ENCODE peak calls at places on chromosomes 2 and 18, in nine cellular contexts. D is keratinocyte, Y is cardiac muscle cell, O is fibroblast of lung, Q is adrenal gland, C is neural progenitor cell, T is astrocyte, K is spleen, S is sigmoid colon. V is an unnamed sample. For H3K4me1, the result is how much of the 10 kb centered on the place peaks cover.

GRCh38 chr18:23618862-23619387 is 32.6 kb upstream of the NPC1 start:
- DNase-seq in D (no peak), Y (peak), O (no peak), Q (peak), C (peak), T (no peak), K (peak), S (peak), V (no peak)

GRCh38 chr2:199977984-199978415 is 22.6 kb downstream of the MAIP1 start:
- DNase-seq in D (no peak), Y (no peak), O (peak), Q (no peak), C (no peak), T (peak), K (no peak), S (no peak), V (no peak)

GRCh38 chr2:126220336-126220735 is 435.6 kb upstream of the GYPC start:
- DNase-seq in D (no peak), Y (no peak), O (peak), Q (no peak), C (no peak), T (no peak), K (no peak), S (no peak), V (no peak)

GRCh38 chr18:78610646-78611045 is 369.0 kb upstream of the SALL3 start:
- DNase-seq in D (no peak), Y (no peak), O (no peak), Q (no peak), C (no peak), T (no peak), K (peak), S (no peak), V (no peak)

GRCh38 chr2:11680181-11680900 is 10.3 kb upstream of the NTSR2 start:
- DNase-seq in D (no peak), Y (peak), O (no peak), Q (peak), C (no peak), T (no peak), K (peak), S (peak), V (peak)

GRCh38 chr2:10225291-10226031 is 77.2 kb upstream of the HPCAL1 start:
- DNase-seq in D (no peak), Y (no peak), O (no peak), Q (no peak), C (peak), T (no peak), K (peak), S (peak), V (no peak)

GRCh38 chr2:207241198-207241597 is 75.5 kb upstream of the KLF7 start:
- DNase-seq in D (no peak), Y (no peak), O (peak), Q (no peak), C (no peak), T (peak), K (no peak), S (no peak), V (no peak)

GRCh38 chr2:152546230-152546837 is 170.9 kb downstream of the PRPF40A start:
- DNase-seq in D (no peak), Y (no peak), O (peak), Q (no peak), C (no peak), T (peak), K (no peak), S (no peak), V (no peak)

GRCh38 chr2:73822276-73822675 is 6.5 kb upstream of the STAMBP start:
- DNase-seq in D (no peak), Y (no peak), O (no peak), Q (no peak), C (no peak), T (no peak), K (no peak), S (no peak), V (no peak)

GRCh38 chr18:51149605-51150429 is 47.7 kb downstream of the MEX3C start:
- DNase-seq in D (no peak), Y (no peak), O (peak), Q (peak), C (no peak), T (peak), K (no peak), S (no peak), V (no peak)

GRCh38 chr2:136175868-136176267 is 57.9 kb upstream of the CXCR4 start:
- DNase-seq in D (no peak), Y (no peak), O (no peak), Q (no peak), C (no peak), T (no peak), K (no peak), S (no peak), V (no peak)

GRCh38 chr2:238969857-238970256 is 122.0 kb downstream of the TWIST2 start:
- DNase-seq in D (no peak), Y (no peak), O (no peak), Q (no peak), C (no peak), T (no peak), K (no peak), S (no peak), V (peak)

GRCh38 chr2:196610796-196611195 is 28.7 kb upstream of the CCDC150 start:
- DNase-seq in D (no peak), Y (no peak), O (peak), Q (no peak), C (no peak), T (peak), K (no peak), S (no peak), V (no peak)

GRCh38 chr2:54665436-54665856 is 58.0 kb upstream of the EML6 start:
- DNase-seq in D (no peak), Y (peak), O (peak), Q (peak), C (peak), T (no peak), K (no peak), S (no peak), V (no peak)

GRCh38 chr2:205511221-205511620 is 171.1 kb upstream of the NRP2 start:
- DNase-seq in D (no peak), Y (no peak), O (peak), Q (no peak), C (no peak), T (peak), K (no peak), S (no peak), V (no peak)

GRCh38 chr2:46142546-46143329 is 154.5 kb upstream of the EPAS1 start:
- DNase-seq in D (no peak), Y (no peak), O (no peak), Q (no peak), C (no peak), T (no peak), K (no peak), S (peak), V (no peak)

GRCh38 chr2:192551760-192552159 is 357.0 kb upstream of the TMEFF2 start:
- DNase-seq in D (no peak), Y (no peak), O (no peak), Q (no peak), C (peak), T (no peak), K (no peak), S (no peak), V (no peak)

GRCh38 chr2:36530178-36530982 is 67.6 kb downstream of the FEZ2 start:
- DNase-seq in D (no peak), Y (no peak), O (peak), Q (no peak), C (no peak), T (peak), K (no peak), S (no peak), V (no peak)

GRCh38 chr2:235206980-235207579 is 255.3 kb downstream of the SH3BP4 start:
- DNase-seq in D (no peak), Y (no peak), O (no peak), Q (no peak), C (no peak), T (no peak), K (no peak), S (no peak), V (no peak)

GRCh38 chr2:227862741-227863588 is 8.5 kb upstream of the DAW1 start:
- DNase-seq in D (peak), Y (no peak), O (peak), Q (no peak), C (no peak), T (peak), K (no peak), S (no peak), V (no peak)

GRCh38 chr2:10223932-10224720 is 78.6 kb upstream of the HPCAL1 start:
- DNase-seq in D (no peak), Y (no peak), O (no peak), Q (no peak), C (peak), T (no peak), K (peak), S (no peak), V (peak)

GRCh38 chr2:123596649-123597048 is 428.4 kb upstream of the CNTNAP5 start:
- DNase-seq in D (no peak), Y (no peak), O (no peak), Q (no peak), C (no peak), T (no peak), K (no peak), S (no peak), V (no peak)

GRCh38 chr2:27309651-27310050 is 1.4 kb upstream of the UCN start:
- DNase-seq in D (no peak), Y (no peak), O (no peak), Q (no peak), C (no peak), T (no peak), K (peak), S (no peak), V (no peak)

GRCh38 chr2:98086491-98087446 is at the start of gene VWA3B:
- DNase-seq in D (no peak), Y (peak), O (peak), Q (peak), C (peak), T (peak), K (peak), S (peak), V (peak)

GRCh38 chr2:101517753-101518152 is 42.8 kb upstream of the RFX8 start:
- DNase-seq in D (peak), Y (no peak), O (peak), Q (no peak), C (no peak), T (peak), K (no peak), S (no peak), V (no peak)

GRCh38 chr2:238005528-238005927 is 38.7 kb downstream of the UBE2F start:
- DNase-seq in D (no peak), Y (no peak), O (no peak), Q (no peak), C (no peak), T (no peak), K (no peak), S (no peak), V (no peak)

GRCh38 chr2:26462511-26463251 is 15.2 kb downstream of the OTOF start:
- DNase-seq in D (peak), Y (peak), O (peak), Q (peak), C (peak), T (peak), K (peak), S (no peak), V (peak)

GRCh38 chr2:127125821-127126220 is 18.9 kb upstream of the BIN1 start:
- DNase-seq in D (no peak), Y (no peak), O (no peak), Q (no peak), C (no peak), T (no peak), K (no peak), S (no peak), V (no peak)

GRCh38 chr2:86476092-86476491 is 34.9 kb downstream of the KDM3A start:
- DNase-seq in D (no peak), Y (no peak), O (peak), Q (no peak), C (no peak), T (peak), K (no peak), S (no peak), V (no peak)

GRCh38 chr2:99278793-99279291 is 22.2 kb downstream of the LYG1 start:
- DNase-seq in D (no peak), Y (no peak), O (peak), Q (peak), C (no peak), T (peak), K (no peak), S (no peak), V (no peak)

GRCh38 chr2:113977660-113978523 is 88.0 kb downstream of the ACTR3 start:
- DNase-seq in D (peak), Y (no peak), O (peak), Q (peak), C (peak), T (peak), K (no peak), S (no peak), V (no peak)

GRCh38 chr2:226984461-226985226 is 148.8 kb downstream of the RHBDD1 start:
- DNase-seq in D (no peak), Y (no peak), O (no peak), Q (no peak), C (no peak), T (no peak), K (no peak), S (no peak), V (no peak)

GRCh38 chr2:122239440-122239839 is 484.0 kb downstream of the TSN start:
- DNase-seq in D (no peak), Y (no peak), O (no peak), Q (no peak), C (no peak), T (no peak), K (no peak), S (no peak), V (no peak)

GRCh38 chr2:238521870-238522269 is 95.1 kb downstream of the ASB1 start:
- DNase-seq in D (no peak), Y (no peak), O (no peak), Q (no peak), C (no peak), T (no peak), K (no peak), S (no peak), V (no peak)

GRCh38 chr2:240395448-240395847 is 40.0 kb upstream of the GPC1 start:
- DNase-seq in D (no peak), Y (no peak), O (no peak), Q (no peak), C (no peak), T (no peak), K (no peak), S (peak), V (no peak)

GRCh38 chr2:170817999-170818293 is 1.3 kb downstream of the GAD1 start:
- DNase-seq in D (no peak), Y (no peak), O (no peak), Q (no peak), C (peak), T (peak), K (no peak), S (no peak), V (no peak)

GRCh38 chr2:170817247-170817998 is 736 bp downstream of the GAD1 start:
- DNase-seq in D (no peak), Y (peak), O (peak), Q (no peak), C (peak), T (peak), K (peak), S (no peak), V (no peak)

GRCh38 chr2:170815746-170816498 is 765 bp upstream of the GAD1 start:
- DNase-seq in D (no peak), Y (peak), O (peak), Q (peak), C (peak), T (peak), K (peak), S (no peak), V (peak)

GRCh38 chr2:170815311-170815710 is 1.4 kb upstream of the GAD1 start:
- DNase-seq in D (no peak), Y (no peak), O (no peak), Q (no peak), C (no peak), T (no peak), K (no peak), S (no peak), V (no peak)

DNA sequence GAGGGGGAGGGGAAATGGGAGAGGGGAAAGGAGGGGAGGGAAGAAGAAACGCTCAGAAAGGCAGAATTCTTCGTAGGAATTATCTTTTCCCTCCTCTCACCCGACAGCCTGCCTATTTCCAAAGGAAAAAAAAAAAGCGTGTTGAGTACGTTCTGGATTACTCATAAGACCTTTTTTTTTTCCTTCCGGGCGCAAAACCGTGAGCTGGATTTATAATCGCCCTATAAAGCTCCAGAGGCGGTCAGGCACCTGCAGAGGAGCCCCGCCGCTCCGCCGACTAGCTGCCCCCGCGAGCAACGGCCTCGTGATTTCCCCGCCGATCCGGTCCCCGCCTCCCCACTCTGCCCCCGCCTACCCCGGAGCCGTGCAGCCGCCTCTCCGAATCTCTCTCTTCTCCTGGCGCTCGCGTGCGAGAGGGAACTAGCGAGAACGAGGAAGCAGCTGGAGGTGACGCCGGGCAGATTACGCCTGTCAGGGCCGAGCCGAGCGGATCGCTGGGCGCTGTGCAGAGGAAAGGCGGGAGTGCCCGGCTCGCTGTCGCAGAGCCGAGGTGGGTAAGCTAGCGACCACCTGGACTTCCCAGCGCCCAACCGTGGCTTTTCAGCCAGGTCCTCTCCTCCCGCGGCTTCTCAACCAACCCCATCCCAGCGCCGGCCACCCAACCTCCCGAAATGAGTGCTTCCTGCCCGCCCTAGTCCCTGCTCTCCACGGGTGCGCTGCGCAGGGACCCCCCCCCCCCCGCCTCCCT is at the start of gene GAD1:
- DNase-seq in D (no peak), Y (peak), O (peak), Q (peak), C (peak), T (peak), K (peak), S (peak), V (peak)
- H3K4me3 ChIP-seq in D (peak), Y (peak), O (peak), Q (peak), C (peak), T (peak), K (peak), S (peak), V (peak)

DNA sequence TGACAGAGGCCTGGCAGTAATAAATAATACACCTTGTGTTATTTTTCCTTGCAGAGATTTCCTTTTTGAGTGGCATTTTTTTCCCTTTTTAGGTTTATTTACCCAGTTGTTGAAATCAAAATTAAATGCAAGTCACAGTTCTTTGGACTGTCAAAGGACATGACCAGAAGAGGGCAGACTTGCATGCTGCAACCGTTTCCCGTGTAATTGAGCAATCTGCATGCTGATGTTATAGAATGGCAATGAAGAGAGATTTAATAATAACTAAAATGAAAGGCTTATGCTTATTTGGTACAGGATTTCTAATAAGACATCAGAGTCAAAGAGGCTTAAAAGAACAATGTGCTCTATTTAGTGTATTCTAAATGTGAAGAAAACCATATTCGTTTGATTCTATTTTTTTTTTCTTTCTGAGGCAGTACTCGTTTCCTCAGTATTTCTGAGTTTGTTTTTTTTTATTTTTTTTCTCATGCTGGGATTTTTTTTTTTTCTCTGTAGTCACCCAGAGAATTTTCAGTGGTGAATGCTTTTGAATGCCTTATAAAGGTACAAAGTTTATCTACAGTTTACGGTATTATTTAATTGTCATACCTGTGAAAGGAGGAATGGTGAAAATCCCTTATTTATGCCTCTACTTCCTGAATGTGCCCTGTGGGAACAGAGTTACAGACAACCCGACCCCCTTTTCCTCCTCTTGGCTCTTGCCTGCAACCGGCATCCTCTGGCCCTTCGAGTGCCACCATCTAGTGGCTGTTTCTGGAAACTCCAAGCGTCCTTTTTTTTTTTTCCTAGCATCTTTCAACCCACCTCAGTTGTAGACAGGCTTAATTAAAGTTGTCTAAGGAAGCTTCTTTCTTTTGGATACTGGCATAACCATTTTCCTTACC is 368.5 kb downstream of the LRRTM1 start:
- DNase-seq in D (no peak), Y (peak), O (peak), Q (peak), C (peak), T (peak), K (no peak), S (no peak), V (no peak)
- TF ChIP-seq CTCF in D (peak), Y (peak), O (peak), Q (peak), C (peak), T (peak), K (no peak), S (peak), V (no peak)

DNA sequence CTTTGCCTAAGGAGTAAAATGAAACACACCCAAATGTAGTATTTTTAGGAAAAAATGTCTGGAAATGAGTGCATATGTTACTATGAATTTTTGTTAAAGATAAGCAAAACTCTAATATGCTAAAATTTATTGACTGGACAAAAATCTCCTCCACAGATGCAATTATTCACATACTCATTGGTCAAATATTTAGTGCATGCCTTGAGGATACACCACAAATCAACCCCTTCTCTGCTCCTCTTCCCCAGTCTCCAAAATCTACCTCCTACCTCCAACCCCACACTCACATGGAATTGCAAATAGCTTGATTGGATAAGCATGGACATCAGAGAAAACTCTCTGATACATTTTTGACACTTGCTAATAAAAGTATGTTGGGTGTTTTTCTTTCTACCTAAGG is 95.6 kb upstream of the CDC42EP3 start:
- DNase-seq in D (no peak), Y (no peak), O (peak), Q (no peak), C (no peak), T (peak), K (no peak), S (no peak), V (no peak)
- H3K4me1 ChIP-seq in D (under half), Y (under half), O (under half), Q (under half), C (under half), T (half or more), K (under half), S (under half), V (under half)

GRCh38 chr2:444937-445884 is 157.3 kb upstream of the ALKAL2 start:
- DNase-seq in D (no peak), Y (no peak), O (no peak), Q (no peak), C (no peak), T (no peak), K (no peak), S (no peak), V (no peak)

GRCh38 chr2:443754-444153 is 155.9 kb upstream of the ALKAL2 start:
- DNase-seq in D (no peak), Y (no peak), O (no peak), Q (no peak), C (no peak), T (no peak), K (no peak), S (no peak), V (no peak)

GRCh38 chr2:441258-442023 is 153.6 kb upstream of the ALKAL2 start:
- DNase-seq in D (no peak), Y (no peak), O (no peak), Q (no peak), C (no peak), T (no peak), K (no peak), S (no peak), V (peak)

GRCh38 chr2:445896-446295 is 158.0 kb upstream of the ALKAL2 start:
- DNase-seq in D (no peak), Y (no peak), O (no peak), Q (no peak), C (no peak), T (no peak), K (no peak), S (no peak), V (no peak)

DNA sequence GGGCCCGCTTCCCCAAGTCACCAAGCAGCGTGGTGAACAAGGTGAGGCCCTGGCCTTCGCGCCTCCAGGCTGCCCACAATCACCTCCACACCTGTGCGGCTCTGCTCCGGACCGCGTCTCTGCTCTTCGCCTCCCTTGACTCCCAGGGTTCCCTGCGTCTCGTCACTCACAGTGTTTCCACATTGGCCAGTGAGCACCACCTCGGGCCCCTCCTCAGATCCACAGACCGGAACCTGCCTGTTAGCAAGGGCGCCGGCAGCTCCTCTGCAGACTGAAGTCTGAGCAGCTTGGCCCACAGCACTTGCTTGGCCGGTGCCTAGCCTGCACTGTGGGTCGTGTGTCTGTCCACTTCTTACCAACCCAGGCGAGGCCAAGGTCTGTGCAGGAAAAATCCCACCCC is 155.3 kb upstream of the ALKAL2 start:
- DNase-seq in D (no peak), Y (no peak), O (no peak), Q (no peak), C (no peak), T (no peak), K (no peak), S (no peak), V (no peak)
- H3K4me3 ChIP-seq in D (no peak), Y (no peak), O (no peak), Q (no peak), C (no peak), T (no peak), K (no peak), S (no peak), V (no peak)

V was measured in tibial artery.